ENCODE peak calls at places on chromosomes 7 and 10, in six cellular contexts. D, X, O, C, Y and U are unnamed samples.

GRCh38 chr10:4181075-4181474 is 396.1 kb upstream of the KLF6 start:
- DNase-seq in D (no peak), X (no peak), O (no peak), C (no peak), Y (no peak), U (peak)

GRCh38 chr10:27998178-27998953 is 513 bp downstream of the ODAD2 start:
- DNase-seq in D (peak), X (peak), O (no peak), C (no peak), Y (peak), U (peak)

GRCh38 chr7:28802450-28802849 is 155.7 kb downstream of the TRIL start:
- DNase-seq in D (no peak), X (no peak), O (no peak), C (no peak), Y (no peak), U (peak)

GRCh38 chr7:142808802-142809583 is 38.2 kb downstream of the PRSS2 start:
- DNase-seq in D (no peak), X (no peak), O (no peak), C (peak), Y (peak), U (peak)

GRCh38 chr10:17599089-17599488 is 18.1 kb downstream of the HACD1 start:
- DNase-seq in D (peak), X (peak), O (peak), C (no peak), Y (peak), U (peak)

GRCh38 chr10:7288060-7288690 is 122.7 kb downstream of the SFMBT2 start:
- DNase-seq in D (no peak), X (peak), O (no peak), C (no peak), Y (peak), U (no peak)

GRCh38 chr10:114518401-114519305 is 114.4 kb upstream of the AFAP1L2 start:
- DNase-seq in D (no peak), X (no peak), O (no peak), C (no peak), Y (peak), U (no peak)

GRCh38 chr7:152737833-152738232 is 21.7 kb upstream of the ACTR3B start:
- DNase-seq in D (no peak), X (no peak), O (no peak), C (no peak), Y (no peak), U (no peak)

GRCh38 chr7:127799535-127800305 is 147.7 kb downstream of the SND1 start:
- DNase-seq in D (no peak), X (no peak), O (no peak), C (no peak), Y (no peak), U (no peak)

GRCh38 chr10:96789571-96790108 is 42.5 kb upstream of the LCOR start:
- DNase-seq in D (no peak), X (no peak), O (no peak), C (peak), Y (no peak), U (no peak)

GRCh38 chr7:64314493-64315020 is 796 bp downstream of the ZNF736 start:
- DNase-seq in D (no peak), X (no peak), O (no peak), C (peak), Y (no peak), U (no peak)

GRCh38 chr7:68511281-68511680 is 1087.0 kb upstream of the AUTS2 start:
- DNase-seq in D (peak), X (no peak), O (no peak), C (no peak), Y (no peak), U (no peak)

GRCh38 chr10:98332623-98333269 is 64.8 kb upstream of the LOXL4 start:
- DNase-seq in D (no peak), X (no peak), O (no peak), C (no peak), Y (peak), U (no peak)

GRCh38 chr10:101272229-101272868 is 43.1 kb upstream of the LBX1 start:
- DNase-seq in D (peak), X (peak), O (peak), C (peak), Y (peak), U (peak)

GRCh38 chr7:146539836-146540235 is 423.2 kb downstream of the CNTNAP2 start:
- DNase-seq in D (no peak), X (no peak), O (no peak), C (no peak), Y (no peak), U (no peak)

GRCh38 chr7:114922151-114922651 is 307 bp downstream of the MDFIC start:
- DNase-seq in D (peak), X (peak), O (no peak), C (no peak), Y (peak), U (peak)

GRCh38 chr10:14276200-14276599 is 54.5 kb downstream of the FRMD4A start:
- DNase-seq in D (no peak), X (no peak), O (no peak), C (no peak), Y (no peak), U (no peak)

GRCh38 chr7:12137283-12137682 is 73.8 kb upstream of the TMEM106B start:
- DNase-seq in D (no peak), X (no peak), O (no peak), C (no peak), Y (peak), U (no peak)

GRCh38 chr10:37865957-37866671 is 8.7 kb upstream of the ZNF248 start:
- DNase-seq in D (no peak), X (no peak), O (no peak), C (peak), Y (no peak), U (no peak)

GRCh38 chr7:110061387-110061786 is 1029.5 kb upstream of the LRRN3 start:
- DNase-seq in D (no peak), X (no peak), O (no peak), C (no peak), Y (no peak), U (no peak)

GRCh38 chr10:118258285-118258684 is 83.8 kb downstream of the FAM204A start:
- DNase-seq in D (peak), X (no peak), O (no peak), C (no peak), Y (no peak), U (no peak)

GRCh38 chr7:43700059-43700501 is 29.2 kb downstream of the COA1 start:
- DNase-seq in D (peak), X (peak), O (peak), C (peak), Y (peak), U (peak)

GRCh38 chr10:114163062-114163861 is 10.7 kb downstream of the CCDC186 start:
- DNase-seq in D (no peak), X (no peak), O (no peak), C (no peak), Y (no peak), U (peak)

GRCh38 chr7:158192184-158192835 is 395.3 kb downstream of the PTPRN2 start:
- DNase-seq in D (no peak), X (no peak), O (no peak), C (no peak), Y (no peak), U (no peak)

GRCh38 chr7:99562832-99563231 is 4.4 kb downstream of the ZNF655 start:
- DNase-seq in D (no peak), X (peak), O (peak), C (no peak), Y (peak), U (peak)

GRCh38 chr7:102220229-102220850 is 66.3 kb upstream of the SH2B2 start:
- DNase-seq in D (peak), X (no peak), O (no peak), C (no peak), Y (no peak), U (no peak)

GRCh38 chr10:58781873-58782488 is 269.3 kb downstream of the BICC1 start:
- DNase-seq in D (peak), X (peak), O (peak), C (peak), Y (peak), U (peak)

GRCh38 chr7:124784879-124785818 is 19.6 kb upstream of the GPR37 start:
- DNase-seq in D (peak), X (peak), O (peak), C (peak), Y (peak), U (peak)

GRCh38 chr10:11636761-11637166 is 25.3 kb upstream of the USP6NL start:
- DNase-seq in D (no peak), X (no peak), O (no peak), C (no peak), Y (no peak), U (no peak)

GRCh38 chr10:123848564-123849457 is 42.8 kb downstream of the CPXM2 start:
- DNase-seq in D (no peak), X (no peak), O (no peak), C (no peak), Y (no peak), U (peak)

GRCh38 chr10:69146756-69147155 is 22.8 kb downstream of the VPS26A start:
- DNase-seq in D (no peak), X (no peak), O (no peak), C (no peak), Y (no peak), U (no peak)

GRCh38 chr10:31866118-31866670 is 62.4 kb downstream of the ARHGAP12 start:
- DNase-seq in D (no peak), X (no peak), O (no peak), C (peak), Y (peak), U (no peak)
- TF ChIP-seq EZH2phosphoT487 in D (no peak), X (no peak), O (no peak), C (no peak), Y (no peak), U (no peak)

DNA sequence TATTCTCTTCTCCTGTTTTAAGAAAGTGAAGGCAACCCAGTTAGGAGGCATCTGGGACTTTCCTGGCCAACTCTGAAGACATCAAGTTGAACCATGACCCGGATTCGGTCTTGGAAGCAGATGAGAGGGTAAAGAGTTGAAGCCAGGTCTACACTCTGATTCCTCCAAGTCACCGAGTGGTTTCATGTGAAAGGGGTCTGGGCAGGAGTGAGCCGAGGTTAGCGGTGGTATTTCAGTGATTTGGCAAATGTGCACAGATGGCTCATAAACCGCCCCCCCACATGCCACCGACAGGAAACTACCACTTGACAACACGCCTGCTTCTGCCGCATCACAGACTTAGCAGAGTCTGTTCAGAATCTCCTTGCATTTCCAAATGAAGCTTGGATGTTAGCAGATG is 11.3 kb upstream of the REPIN1 start:
- DNase-seq in D (peak), X (no peak), O (no peak), C (no peak), Y (no peak), U (no peak)
- TF ChIP-seq EZH2phosphoT487 in D (no peak), X (no peak), O (no peak), C (no peak), Y (no peak), U (no peak)

GRCh38 chr7:105934577-105935185 is 28.4 kb upstream of the CDHR3 start:
- DNase-seq in D (peak), X (peak), O (peak), C (peak), Y (peak), U (peak)
- TF ChIP-seq EZH2phosphoT487 in D (no peak), X (no peak), O (no peak), C (no peak), Y (no peak), U (no peak)

GRCh38 chr7:54729096-54729495 is 29.9 kb downstream of the SEC61G start:
- DNase-seq in D (no peak), X (no peak), O (no peak), C (no peak), Y (no peak), U (no peak)
- TF ChIP-seq EZH2phosphoT487 in D (no peak), X (no peak), O (no peak), C (no peak), Y (no peak), U (no peak)

DNA sequence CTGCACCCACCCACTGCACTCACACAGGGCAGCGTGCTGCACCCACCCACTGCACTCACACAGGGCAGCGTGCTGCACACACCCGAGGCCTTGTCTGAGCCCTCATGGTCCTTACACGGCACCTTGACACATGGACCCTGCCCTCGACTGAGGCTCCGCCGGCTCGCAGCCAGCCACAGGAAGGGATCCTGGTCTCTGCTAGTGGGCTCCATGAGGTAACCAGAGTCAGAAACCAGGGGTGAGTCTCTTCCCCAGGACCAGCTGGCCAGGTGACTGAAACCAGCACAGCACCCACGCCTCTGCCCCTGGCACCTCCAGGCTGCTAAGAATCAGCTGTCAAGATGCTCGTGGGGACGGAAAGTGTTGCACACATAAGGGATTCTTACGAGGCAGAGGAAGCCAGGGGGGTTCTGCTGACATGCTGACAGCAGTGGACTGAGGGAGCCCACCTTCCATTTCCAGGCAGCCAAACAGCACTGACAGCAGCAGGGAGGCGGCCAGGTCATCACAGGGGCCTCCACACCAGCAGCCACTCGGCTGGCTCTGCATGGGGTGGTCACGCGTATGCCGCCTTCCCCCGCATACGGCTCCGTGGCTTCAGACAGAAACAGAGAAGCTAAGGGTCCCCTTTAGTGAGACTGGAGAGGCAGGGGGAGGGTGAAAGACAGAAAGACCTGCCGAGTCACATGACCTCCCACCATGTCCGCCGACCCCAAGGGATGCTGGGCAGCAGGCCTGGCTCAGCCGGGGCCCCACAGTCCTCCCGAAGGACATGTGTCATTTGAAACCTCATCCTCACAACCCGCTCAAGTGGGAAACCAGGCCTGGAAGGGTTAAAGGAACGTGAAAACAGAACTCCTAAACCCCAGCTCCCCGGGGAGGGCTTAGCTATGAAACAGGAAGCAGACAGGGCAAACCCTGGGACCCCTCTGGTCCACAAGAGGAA is 34.2 kb downstream of the GPER1 start:
- DNase-seq in D (no peak), X (no peak), O (no peak), C (no peak), Y (no peak), U (no peak)
- TF ChIP-seq EZH2phosphoT487 in D (no peak), X (no peak), O (no peak), C (no peak), Y (no peak), U (no peak)

DNA sequence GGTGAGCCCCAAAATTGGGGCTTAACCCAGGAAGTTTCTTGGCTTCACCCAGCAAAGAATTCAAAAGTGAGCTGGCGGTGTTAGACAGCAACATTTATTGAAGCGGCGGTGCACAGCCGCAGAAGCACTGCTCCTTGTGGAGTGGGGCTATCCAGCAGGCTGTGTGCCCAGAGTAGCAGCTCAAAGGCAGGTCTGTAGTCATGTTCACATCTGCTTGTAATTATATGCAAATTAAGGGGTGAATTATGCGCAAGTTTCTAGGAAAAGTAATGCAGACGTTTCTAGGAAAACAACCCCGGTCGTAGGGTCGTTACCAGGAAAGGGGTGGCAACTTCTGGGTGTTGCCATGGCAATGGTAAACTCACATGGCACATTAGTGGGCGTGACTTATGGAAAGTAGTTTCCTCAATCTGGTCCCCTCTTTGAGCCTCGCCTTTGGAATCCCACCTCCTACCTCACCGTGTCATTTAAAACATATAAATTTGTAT is 13.7 kb upstream of the KBTBD2 start:
- DNase-seq in D (peak), X (peak), O (peak), C (no peak), Y (no peak), U (peak)
- TF ChIP-seq EZH2phosphoT487 in D (no peak), X (no peak), O (no peak), C (no peak), Y (no peak), U (no peak)

DNA sequence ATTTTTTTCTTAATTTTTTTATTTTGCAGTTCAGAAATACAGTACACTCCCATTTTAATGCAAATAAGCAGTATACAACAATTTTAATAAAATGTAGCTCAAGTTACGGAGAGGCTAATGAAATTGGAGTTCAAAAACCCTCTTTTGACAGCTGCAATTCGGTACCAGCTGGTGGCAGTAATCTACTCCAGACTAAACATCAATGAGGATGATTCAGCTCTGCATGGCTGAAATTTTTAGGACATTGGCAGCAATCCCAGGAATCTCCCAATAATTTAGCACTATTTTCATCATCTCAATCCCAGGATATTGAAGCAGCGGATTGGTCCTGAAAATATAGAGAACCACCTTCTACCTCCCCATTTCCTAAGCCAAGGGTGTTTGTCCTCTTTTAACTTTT is 278.8 kb downstream of the CACNA2D1 start:
- DNase-seq in D (peak), X (peak), O (no peak), C (no peak), Y (peak), U (peak)
- TF ChIP-seq EZH2phosphoT487 in D (no peak), X (no peak), O (no peak), C (no peak), Y (no peak), U (no peak)

GRCh38 chr7:108033776-108034497 is 31.0 kb upstream of the LAMB1 start:
- DNase-seq in D (no peak), X (no peak), O (no peak), C (no peak), Y (no peak), U (no peak)

GRCh38 chr7:108037140-108037539 is 34.2 kb upstream of the LAMB1 start:
- DNase-seq in D (no peak), X (no peak), O (no peak), C (no peak), Y (no peak), U (no peak)

GRCh38 chr7:108037748-108038147 is 34.8 kb upstream of the LAMB1 start:
- DNase-seq in D (no peak), X (no peak), O (no peak), C (no peak), Y (no peak), U (no peak)

GRCh38 chr7:108030536-108030935 is 27.6 kb upstream of the LAMB1 start:
- DNase-seq in D (no peak), X (no peak), O (no peak), C (no peak), Y (no peak), U (peak)

GRCh38 chr7:108034586-108034985 is 31.6 kb upstream of the LAMB1 start:
- DNase-seq in D (no peak), X (peak), O (no peak), C (no peak), Y (no peak), U (no peak)
- TF ChIP-seq EZH2phosphoT487 in D (no peak), X (no peak), O (no peak), C (no peak), Y (no peak), U (no peak)